ENCODE peak calls at places on chromosomes 5 and 9, in four cellular contexts. One of them, this sample, is unnamed.

GRCh38 chr5:17248999-17249634 is 31.7 kb downstream of the BASP1 start:
- DNase-seq in K562: no peak
- DNase-seq in HepG2: no peak
- DNase-seq in HCT116: no peak
- DNase-seq in this sample: peak

GRCh38 chr5:56914678-56915077 is 5.3 kb downstream of the SETD9 start:
- DNase-seq in HepG2: no peak
- DNase-seq in K562: no peak
- DNase-seq in HCT116: no peak
- DNase-seq in this sample: no peak

GRCh38 chr9:98792096-98792490 is 4.3 kb downstream of the ANKS6 start:
- DNase-seq in K562: no peak
- DNase-seq in HCT116: no peak
- DNase-seq in HepG2: no peak
- DNase-seq in this sample: no peak

GRCh38 chr5:139451176-139451575 is 11.4 kb downstream of the ECSCR start:
- DNase-seq in HCT116: no peak
- DNase-seq in HepG2: no peak
- DNase-seq in K562: no peak
- DNase-seq in this sample: no peak

GRCh38 chr5:71783891-71784290 is 64.8 kb downstream of the CARTPT start:
- DNase-seq in HCT116: no peak
- DNase-seq in HepG2: no peak
- DNase-seq in K562: no peak
- DNase-seq in this sample: no peak

GRCh38 chr5:177494356-177495195 is 2.8 kb downstream of the PDLIM7 start:
- DNase-seq in HCT116: peak
- DNase-seq in K562: peak
- DNase-seq in HepG2: peak
- DNase-seq in this sample: no peak

GRCh38 chr9:126704157-126704941 is 90.6 kb downstream of the LMX1B start:
- DNase-seq in K562: peak
- DNase-seq in HCT116: peak
- DNase-seq in HepG2: no peak
- DNase-seq in this sample: no peak

GRCh38 chr9:135592625-135593024 is 31.1 kb downstream of the PAEP start:
- DNase-seq in HCT116: no peak
- DNase-seq in K562: no peak
- DNase-seq in HepG2: no peak
- DNase-seq in this sample: no peak

GRCh38 chr9:73402081-73403028 is 250.7 kb downstream of the ANXA1 start:
- DNase-seq in K562: no peak
- DNase-seq in HepG2: no peak
- DNase-seq in HCT116: no peak
- DNase-seq in this sample: no peak

GRCh38 chr9:7042124-7042523 is 284.4 kb downstream of the KDM4C start:
- DNase-seq in HCT116: no peak
- DNase-seq in K562: no peak
- DNase-seq in HepG2: no peak
- DNase-seq in this sample: no peak

GRCh38 chr9:5762421-5762820 is 70.5 kb downstream of the ERMP1 start:
- DNase-seq in HepG2: no peak
- DNase-seq in HCT116: no peak
- DNase-seq in K562: no peak
- DNase-seq in this sample: no peak

GRCh38 chr5:166073921-166074838 is 2217.3 kb upstream of the WWC1 start:
- DNase-seq in HCT116: no peak
- DNase-seq in K562: no peak
- DNase-seq in HepG2: no peak
- DNase-seq in this sample: no peak

GRCh38 chr5:38191693-38192092 is 66.7 kb upstream of the EGFLAM start:
- DNase-seq in K562: no peak
- DNase-seq in HepG2: no peak
- DNase-seq in HCT116: no peak
- DNase-seq in this sample: no peak

GRCh38 chr9:108551030-108551964 is 304.5 kb downstream of the ACTL7B start:
- DNase-seq in K562: no peak
- DNase-seq in HCT116: peak
- DNase-seq in HepG2: no peak
- DNase-seq in this sample: peak

GRCh38 chr9:27351438-27351837 is 54.5 kb upstream of the EQTN start:
- DNase-seq in HCT116: no peak
- DNase-seq in K562: no peak
- DNase-seq in HepG2: no peak
- DNase-seq in this sample: no peak

GRCh38 chr5:17123010-17123409 is 94.4 kb upstream of the BASP1 start:
- DNase-seq in HepG2: no peak
- DNase-seq in K562: no peak
- DNase-seq in HCT116: no peak
- DNase-seq in this sample: no peak

GRCh38 chr5:74419468-74419867 is 221.1 kb downstream of the ENC1 start:
- DNase-seq in K562: no peak
- DNase-seq in HepG2: no peak
- DNase-seq in HCT116: no peak
- DNase-seq in this sample: no peak

GRCh38 chr5:15013654-15014463 is 142.3 kb upstream of the ANKH start:
- DNase-seq in K562: peak
- DNase-seq in HepG2: peak
- DNase-seq in HCT116: peak
- DNase-seq in this sample: peak

GRCh38 chr5:132961887-132962286 is 1.5 kb downstream of the AFF4 start:
- DNase-seq in K562: no peak
- DNase-seq in HepG2: no peak
- DNase-seq in HCT116: no peak
- DNase-seq in this sample: no peak

GRCh38 chr9:110765926-110766325 is 97.3 kb downstream of the MUSK start:
- DNase-seq in HCT116: no peak
- DNase-seq in K562: no peak
- DNase-seq in HepG2: no peak
- DNase-seq in this sample: no peak

GRCh38 chr5:174503461-174504265 is 220.7 kb upstream of the MSX2 start:
- DNase-seq in K562: no peak
- DNase-seq in HCT116: peak
- DNase-seq in HepG2: no peak
- DNase-seq in this sample: peak

GRCh38 chr5:123636006-123636405 is 124.0 kb downstream of the CSNK1G3 start:
- DNase-seq in HepG2: no peak
- DNase-seq in K562: no peak
- DNase-seq in HCT116: no peak
- DNase-seq in this sample: no peak

GRCh38 chr9:1722404-1722803 is 292.7 kb upstream of the SMARCA2 start:
- DNase-seq in HCT116: no peak
- DNase-seq in K562: no peak
- DNase-seq in HepG2: no peak
- DNase-seq in this sample: no peak

GRCh38 chr9:119101048-119101447 is 268.2 kb downstream of the BRINP1 start:
- DNase-seq in K562: no peak
- DNase-seq in HCT116: no peak
- DNase-seq in HepG2: no peak
- DNase-seq in this sample: no peak

GRCh38 chr5:98372351-98372750 is 401.1 kb upstream of the RGMB start:
- DNase-seq in K562: no peak
- DNase-seq in HepG2: no peak
- DNase-seq in HCT116: no peak
- DNase-seq in this sample: no peak

GRCh38 chr5:148740966-148741742 is 85.3 kb upstream of the ADRB2 start:
- DNase-seq in K562: peak
- DNase-seq in HCT116: peak
- DNase-seq in HepG2: peak
- DNase-seq in this sample: peak

GRCh38 chr9:83422512-83422911 is 115.7 kb downstream of the FRMD3 start:
- DNase-seq in HepG2: no peak
- DNase-seq in HCT116: no peak
- DNase-seq in K562: no peak
- DNase-seq in this sample: no peak

GRCh38 chr9:129944501-129945116 is 98.4 kb downstream of the FNBP1 start:
- DNase-seq in K562: no peak
- DNase-seq in HCT116: no peak
- DNase-seq in HepG2: no peak
- DNase-seq in this sample: no peak

GRCh38 chr9:81521892-81522291 is 167.5 kb downstream of the TLE1 start:
- DNase-seq in K562: no peak
- DNase-seq in HepG2: peak
- DNase-seq in HCT116: no peak
- DNase-seq in this sample: no peak
- TF ChIP-seq TCF7L2 in K562: no peak
- TF ChIP-seq TCF7L2 in HepG2: no peak
- TF ChIP-seq TCF7L2 in HCT116: no peak
- TF ChIP-seq TCF7L2 in this sample: no peak

DNA sequence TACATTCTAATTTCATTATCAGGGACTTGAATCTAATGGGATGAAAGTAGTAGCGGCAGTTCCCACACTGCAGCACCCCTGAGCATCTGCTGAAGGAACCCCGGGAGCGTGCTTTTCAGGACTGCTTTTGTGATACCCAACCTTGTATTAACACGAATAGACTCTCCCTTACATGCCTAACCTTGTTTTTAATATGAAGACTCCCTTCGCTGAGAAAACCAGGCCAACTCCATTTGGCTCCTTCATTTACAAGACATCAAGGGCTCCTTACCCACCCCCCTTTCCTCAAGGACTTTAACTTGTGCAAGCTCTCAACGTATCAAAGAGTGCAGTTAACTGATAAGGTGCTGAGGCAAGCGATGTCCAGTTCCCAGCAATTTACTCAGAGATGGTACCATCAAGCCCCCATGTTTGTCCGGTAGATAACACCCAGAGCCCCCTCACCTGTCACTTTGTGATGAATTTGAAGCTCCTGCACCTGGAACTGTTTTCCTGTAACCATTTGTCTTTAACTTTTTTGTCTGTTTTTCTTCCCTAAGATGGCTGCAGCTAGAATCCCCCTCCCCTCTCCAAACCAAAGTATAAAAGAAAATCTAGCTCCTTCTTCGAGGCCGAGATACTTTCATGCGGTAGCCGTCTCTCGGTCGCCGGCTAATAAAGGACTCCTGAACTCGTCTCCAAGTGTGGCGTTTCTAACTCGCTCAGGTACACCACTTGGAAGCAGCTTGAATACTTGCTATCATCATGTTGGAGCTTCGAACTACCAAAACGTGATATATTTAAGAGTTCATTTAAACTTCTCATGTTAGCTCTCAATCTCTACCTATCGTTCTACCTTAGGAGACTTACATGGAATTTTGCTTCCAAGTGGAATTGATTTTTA is 10.7 kb downstream of the HNRNPH1 start:
- DNase-seq in K562: no peak
- DNase-seq in HepG2: no peak
- DNase-seq in HCT116: no peak
- DNase-seq in this sample: no peak
- TF ChIP-seq POLR2AphosphoS5 in K562: peak
- TF ChIP-seq POLR2AphosphoS5 in HepG2: no peak
- TF ChIP-seq POLR2AphosphoS5 in HCT116: peak
- TF ChIP-seq POLR2AphosphoS5 in this sample: peak

GRCh38 chr5:523658-524441 is 399 bp downstream of the SLC9A3 start:
- DNase-seq in K562: no peak
- DNase-seq in HepG2: no peak
- DNase-seq in HCT116: no peak
- DNase-seq in this sample: no peak

GRCh38 chr5:520850-521226 is 3.4 kb downstream of the SLC9A3 start:
- DNase-seq in K562: no peak
- DNase-seq in HCT116: no peak
- DNase-seq in HepG2: no peak
- DNase-seq in this sample: no peak

GRCh38 chr5:525164-525761 is 1.0 kb upstream of the SLC9A3 start:
- DNase-seq in HCT116: no peak
- DNase-seq in K562: no peak
- DNase-seq in HepG2: no peak
- DNase-seq in this sample: no peak

GRCh38 chr5:524442-525163 is at the start of gene SLC9A3:
- DNase-seq in HepG2: no peak
- DNase-seq in K562: no peak
- DNase-seq in HCT116: no peak
- DNase-seq in this sample: no peak

DNA sequence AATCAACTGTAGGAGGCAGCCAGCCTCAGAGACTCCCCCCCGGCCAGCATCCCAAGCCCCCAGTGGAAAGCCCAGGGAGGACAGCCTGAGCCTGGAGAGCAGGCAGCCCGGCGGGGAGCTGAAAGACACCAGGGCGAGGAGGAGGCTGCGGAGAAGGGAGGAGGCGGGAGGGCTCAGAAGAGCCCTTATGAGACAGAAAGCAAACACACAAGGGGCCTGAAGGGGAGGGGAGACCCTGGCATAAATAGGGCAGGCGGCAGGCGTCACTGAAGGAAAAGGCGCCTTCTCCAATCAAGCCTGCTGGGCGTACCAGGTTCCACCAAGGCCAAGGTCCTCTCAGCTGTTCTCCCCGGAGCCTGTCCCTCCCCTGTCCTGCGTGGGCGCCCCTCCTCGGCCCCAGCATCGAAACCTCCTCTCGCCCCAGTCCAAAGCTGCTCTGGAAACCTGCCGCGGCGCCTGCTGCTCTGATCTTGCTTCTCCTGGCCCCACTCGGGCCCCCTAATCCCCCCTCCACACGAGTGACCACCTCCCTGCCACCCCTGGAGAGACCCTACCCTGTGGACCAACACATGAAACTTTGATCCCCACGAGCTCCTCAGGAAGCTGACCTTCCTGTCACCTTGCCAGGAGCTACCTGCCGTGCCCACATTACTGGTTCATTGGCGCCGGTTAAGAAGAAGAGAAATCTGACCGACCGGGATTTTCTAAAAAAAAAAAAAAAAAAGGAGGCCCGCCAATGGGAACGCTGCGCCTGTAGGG is 1.2 kb downstream of the SLC9A3 start:
- DNase-seq in K562: no peak
- DNase-seq in HepG2: no peak
- DNase-seq in HCT116: no peak
- DNase-seq in this sample: no peak
- TF ChIP-seq TCF7L2 in K562: no peak
- TF ChIP-seq TCF7L2 in HepG2: no peak
- TF ChIP-seq TCF7L2 in HCT116: no peak
- TF ChIP-seq TCF7L2 in this sample: no peak

GRCh38 chr5:172789687-172790495 is 18.9 kb upstream of the DUSP1 start:
- DNase-seq in HepG2: no peak
- DNase-seq in HCT116: no peak
- DNase-seq in K562: peak
- DNase-seq in this sample: no peak
- TF ChIP-seq POLR2AphosphoS5 in HepG2: no peak
- TF ChIP-seq POLR2AphosphoS5 in HCT116: no peak
- TF ChIP-seq POLR2AphosphoS5 in K562: no peak
- TF ChIP-seq POLR2AphosphoS5 in this sample: no peak